ENCODE peak calls at places on chromosomes 13 and 19, in nine cellular contexts. Z is thoracic aorta, W is neural crest cell, C is epithelial cell of esophagus, A is retinal pigment epithelial cell, J is cardiac muscle cell, F is WTC11, U is endothelial cell, N is fibroblast of mammary gland. E is an unnamed sample.

GRCh38 chr13:101554420-101555125 is 102.1 kb downstream of the ITGBL1 start:
- DNase-seq in C (peak), F (no peak), N (peak), Z (no peak), J (no peak), U (no peak), A (no peak), W (no peak), E (no peak)

GRCh38 chr19:15641901-15642491 is 1.3 kb downstream of the CYP4F3 start:
- DNase-seq in C (no peak), Z (no peak), N (no peak), U (no peak), J (no peak), W (no peak), F (no peak), A (no peak), E (no peak)

GRCh38 chr19:45615795-45616708 is 14.0 kb upstream of the GPR4 start:
- DNase-seq in C (peak), F (peak), N (peak), U (peak), W (peak), J (peak), A (peak), Z (no peak), E (peak)

GRCh38 chr13:20274466-20274865 is 42.3 kb upstream of the GJB6 start:
- DNase-seq in F (no peak), J (no peak), A (no peak), C (peak), U (no peak), W (no peak), Z (no peak), N (no peak), E (no peak)

GRCh38 chr19:7989071-7989575 is 16.3 kb downstream of the ELAVL1 start:
- DNase-seq in F (no peak), Z (no peak), C (peak), N (no peak), W (no peak), U (no peak), J (no peak), A (no peak), E (no peak)

GRCh38 chr19:51948979-51949378 is 21.7 kb downstream of the ZNF613 start:
- DNase-seq in A (no peak), W (no peak), U (no peak), F (peak), Z (no peak), C (no peak), N (peak), J (no peak), E (no peak)

GRCh38 chr19:45809643-45810159 is 5.4 kb downstream of the RSPH6A start:
- DNase-seq in C (peak), U (no peak), F (no peak), A (peak), Z (no peak), N (peak), J (no peak), W (no peak), E (no peak)

GRCh38 chr13:76014618-76015315 is 378.6 kb downstream of the LMO7 start:
- DNase-seq in A (no peak), F (no peak), N (peak), W (no peak), U (no peak), Z (no peak), C (peak), J (peak), E (no peak)

GRCh38 chr13:49403966-49404365 is 39.9 kb downstream of the CAB39L start:
- DNase-seq in A (no peak), W (no peak), C (no peak), U (no peak), N (no peak), Z (no peak), F (no peak), J (no peak), E (no peak)

GRCh38 chr19:33403221-33403972 is 29.9 kb downstream of the CEBPG start:
- DNase-seq in W (no peak), C (no peak), A (peak), J (no peak), F (no peak), Z (no peak), N (no peak), U (no peak), E (no peak)

GRCh38 chr19:6352381-6353165 is 8.8 kb upstream of the CLPP start:
- DNase-seq in A (no peak), Z (no peak), C (peak), U (no peak), N (no peak), W (no peak), J (no peak), F (no peak), E (no peak)

GRCh38 chr19:45862271-45862563 is 730 bp downstream of the SYMPK start:
- DNase-seq in W (no peak), Z (no peak), J (no peak), N (no peak), C (no peak), F (no peak), U (no peak), A (no peak), E (no peak)

DNA sequence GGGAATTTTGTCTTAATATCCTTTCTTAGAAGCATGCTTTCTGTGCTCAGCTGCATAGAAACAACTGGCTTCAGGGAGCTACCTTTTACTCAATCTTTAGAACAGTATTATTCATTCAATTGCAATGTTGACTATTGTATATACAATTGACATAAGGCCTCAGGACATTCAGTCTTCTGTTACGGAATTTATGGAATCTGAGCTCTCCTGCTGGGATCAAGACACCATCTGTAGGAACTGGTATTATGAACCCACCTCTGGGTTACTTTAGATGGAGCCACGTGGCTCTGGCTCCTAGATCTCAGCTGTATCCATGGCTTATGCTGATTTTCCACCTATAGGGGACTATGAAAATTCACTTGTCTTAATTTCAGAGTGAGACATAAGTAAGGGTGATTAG is 716.2 kb upstream of the GPC6 start:
- DNase-seq in C (peak), Z (no peak), U (no peak), J (no peak), W (no peak), F (no peak), A (no peak), N (no peak), E (no peak)
- TF ChIP-seq CTCF in C (no peak), Z (no peak), U (no peak), J (no peak), W (no peak), F (no peak), A (no peak), N (no peak), E (no peak)

GRCh38 chr19:670609-671075 is 5.5 kb upstream of the FSTL3 start:
- DNase-seq in A (no peak), U (no peak), N (no peak), J (no peak), C (no peak), Z (no peak), W (no peak), F (peak), E (no peak)
- TF ChIP-seq CTCF in A (peak), U (peak), N (no peak), J (peak), C (peak), Z (no peak), W (no peak), F (peak), E (no peak)

GRCh38 chr19:1262687-1263123 is 6.4 kb upstream of the CIRBP start:
- DNase-seq in W (no peak), J (no peak), A (no peak), U (no peak), C (no peak), N (no peak), F (no peak), Z (no peak), E (no peak)

GRCh38 chr19:1261863-1262686 is 7.1 kb upstream of the CIRBP start:
- DNase-seq in U (no peak), A (no peak), Z (peak), C (peak), N (peak), J (no peak), F (no peak), W (no peak), E (peak)

GRCh38 chr19:1260749-1261511 is 8.2 kb upstream of the CIRBP start:
- DNase-seq in W (peak), C (peak), N (peak), F (peak), J (peak), Z (no peak), A (peak), U (peak), E (peak)

GRCh38 chr19:1259873-1260748 is 9.0 kb upstream of the CIRBP start:
- DNase-seq in A (no peak), N (no peak), J (no peak), W (no peak), F (no peak), Z (no peak), C (peak), U (no peak), E (peak)

GRCh38 chr19:1261512-1261862 is 7.6 kb upstream of the CIRBP start:
- DNase-seq in U (no peak), W (no peak), J (no peak), C (no peak), F (peak), A (no peak), N (no peak), Z (no peak), E (peak)
- TF ChIP-seq CTCF in U (peak), W (peak), J (peak), C (no peak), F (no peak), A (no peak), N (no peak), Z (no peak), E (no peak)

GRCh38 chr13:28138012-28138755 is at the start of gene PAN3:
- DNase-seq in Z (peak), F (peak), J (peak), N (peak), C (peak), W (peak), U (peak), A (no peak), E (peak)
- TF ChIP-seq CTCF in Z (no peak), F (no peak), J (peak), N (no peak), C (no peak), W (no peak), U (no peak), A (peak), E (no peak)

GRCh38 chr13:42873081-42873480 is 91.7 kb downstream of the FAM216B start:
- DNase-seq in A (no peak), U (no peak), F (no peak), N (no peak), C (no peak), J (no peak), W (no peak), Z (no peak), E (no peak)

GRCh38 chr13:42876270-42876714 is 94.9 kb downstream of the FAM216B start:
- DNase-seq in W (no peak), Z (no peak), A (no peak), J (no peak), F (no peak), U (no peak), C (no peak), N (no peak), E (no peak)

GRCh38 chr13:42878721-42879120 is 97.3 kb downstream of the FAM216B start:
- DNase-seq in N (peak), Z (no peak), C (no peak), F (no peak), J (no peak), U (no peak), A (no peak), W (no peak), E (no peak)

GRCh38 chr13:42876810-42877550 is 95.6 kb downstream of the FAM216B start:
- DNase-seq in N (peak), W (no peak), C (peak), F (no peak), Z (no peak), J (no peak), A (peak), U (no peak), E (no peak)

DNA sequence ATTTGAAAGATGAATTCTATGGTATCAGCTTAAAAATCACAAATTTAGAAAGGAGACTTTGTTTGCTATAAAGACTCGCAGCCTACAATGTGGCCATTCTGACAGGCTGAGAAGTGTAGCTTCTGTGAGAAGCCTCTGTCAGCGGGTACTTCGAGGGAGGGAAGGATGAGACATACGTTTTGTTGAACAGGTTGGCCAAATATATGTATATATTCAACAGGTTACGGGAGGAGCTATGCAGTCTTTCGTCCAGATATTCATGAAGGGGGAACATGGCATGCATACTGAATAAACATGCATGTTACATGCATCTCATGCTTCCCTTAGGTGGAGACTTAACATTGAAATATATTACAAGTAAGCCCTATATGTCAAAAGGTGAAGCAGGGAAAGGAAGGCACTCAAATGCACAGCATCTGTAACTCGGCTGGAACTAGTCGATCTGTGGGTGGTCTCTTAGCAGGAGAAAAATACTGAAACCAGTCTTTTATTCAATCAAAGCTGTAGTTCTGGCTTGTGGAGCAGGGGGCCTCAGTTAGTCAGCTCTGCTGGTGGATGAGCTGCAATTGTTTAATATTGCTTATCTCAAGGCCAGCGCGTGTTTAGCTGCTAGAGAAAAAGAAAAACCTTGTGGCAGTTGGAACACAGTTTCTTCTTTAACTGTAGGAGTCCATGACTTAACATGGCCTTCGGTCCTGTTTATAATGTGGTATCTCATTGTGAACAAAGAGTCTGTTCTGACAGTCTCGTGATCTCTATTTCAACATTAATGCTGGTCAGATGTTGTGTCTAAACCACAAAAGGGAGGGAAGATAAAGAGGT is 94.3 kb downstream of the FAM216B start:
- DNase-seq in N (peak), C (no peak), J (peak), U (peak), F (peak), W (peak), Z (no peak), A (no peak), E (no peak)
- TF ChIP-seq CTCF in N (peak), C (no peak), J (peak), U (no peak), F (no peak), W (peak), Z (no peak), A (peak), E (no peak)

DNA sequence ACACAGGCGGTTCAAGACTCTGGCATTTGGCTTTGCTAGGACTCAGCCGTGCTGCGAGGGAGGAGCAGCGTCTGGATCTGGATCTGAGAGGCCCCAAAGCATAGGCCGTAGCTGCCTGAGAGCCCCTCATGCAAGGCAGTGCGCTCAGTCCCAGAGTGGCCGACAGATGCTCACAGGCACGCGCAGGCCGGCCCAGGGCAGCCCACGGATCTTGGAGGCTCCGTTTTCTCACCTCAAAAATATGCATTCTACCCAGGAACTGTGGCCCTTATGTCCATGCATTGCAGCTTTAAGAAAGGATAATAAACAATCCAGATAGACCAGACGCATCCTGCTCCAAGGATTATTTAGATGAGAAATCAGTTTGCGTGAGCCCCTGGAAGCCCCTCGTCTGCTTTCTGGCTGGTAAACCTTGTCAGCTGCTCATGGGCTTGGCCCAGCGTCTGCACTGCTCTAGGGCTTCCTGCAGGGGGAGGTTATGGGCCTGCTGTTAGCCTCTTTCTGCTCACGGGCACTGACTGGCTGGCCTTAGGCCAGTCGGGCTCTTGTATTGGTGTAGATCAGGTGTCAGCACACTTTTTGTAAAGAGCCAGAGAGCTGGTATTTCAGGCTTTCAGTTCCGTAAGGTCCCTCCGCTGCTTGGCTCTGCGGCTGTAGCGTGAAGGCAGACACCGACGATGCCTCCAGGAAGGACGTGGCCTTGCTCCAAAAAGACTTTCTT is 24.2 kb downstream of the TEX29 start:
- DNase-seq in N (peak), Z (no peak), F (peak), J (peak), C (peak), U (peak), A (no peak), W (peak), E (no peak)
- TF ChIP-seq CTCF in N (peak), Z (no peak), F (peak), J (peak), C (peak), U (peak), A (no peak), W (no peak), E (no peak)

GRCh38 chr13:96081888-96082287 is 8.0 kb upstream of the HS6ST3 start:
- DNase-seq in F (no peak), W (no peak), C (no peak), A (no peak), Z (no peak), J (no peak), N (no peak), U (no peak), E (no peak)

GRCh38 chr13:96086736-96087135 is 3.2 kb upstream of the HS6ST3 start:
- DNase-seq in Z (no peak), N (no peak), J (no peak), F (no peak), C (no peak), A (no peak), W (no peak), U (no peak), E (no peak)

GRCh38 chr13:96080676-96081075 is 9.2 kb upstream of the HS6ST3 start:
- DNase-seq in Z (no peak), A (no peak), N (no peak), F (no peak), C (no peak), W (no peak), J (no peak), U (no peak), E (no peak)

DNA sequence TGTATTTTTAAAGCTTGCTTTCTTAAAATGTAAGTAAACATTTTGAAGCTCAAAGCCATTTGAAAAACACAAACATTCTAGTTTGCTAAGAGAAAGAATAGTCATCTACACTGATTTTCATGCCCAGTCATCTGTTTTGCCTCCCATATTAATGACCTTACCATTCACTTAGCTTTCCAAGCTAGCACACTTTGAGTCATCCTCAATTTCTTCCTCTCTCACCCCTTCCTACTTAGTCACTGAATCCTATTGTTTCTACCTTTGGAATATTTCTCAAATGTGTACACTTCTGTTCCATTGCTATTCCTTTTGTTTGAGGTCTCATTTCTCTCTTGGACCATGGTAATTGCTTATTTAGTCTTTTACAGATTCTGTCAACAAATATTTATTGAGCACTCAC is 7.3 kb upstream of the HS6ST3 start:
- DNase-seq in Z (no peak), J (no peak), A (no peak), W (no peak), N (peak), C (peak), U (no peak), F (no peak), E (no peak)
- TF ChIP-seq CTCF in Z (no peak), J (no peak), A (no peak), W (no peak), N (no peak), C (no peak), U (no peak), F (no peak), E (no peak)

DNA sequence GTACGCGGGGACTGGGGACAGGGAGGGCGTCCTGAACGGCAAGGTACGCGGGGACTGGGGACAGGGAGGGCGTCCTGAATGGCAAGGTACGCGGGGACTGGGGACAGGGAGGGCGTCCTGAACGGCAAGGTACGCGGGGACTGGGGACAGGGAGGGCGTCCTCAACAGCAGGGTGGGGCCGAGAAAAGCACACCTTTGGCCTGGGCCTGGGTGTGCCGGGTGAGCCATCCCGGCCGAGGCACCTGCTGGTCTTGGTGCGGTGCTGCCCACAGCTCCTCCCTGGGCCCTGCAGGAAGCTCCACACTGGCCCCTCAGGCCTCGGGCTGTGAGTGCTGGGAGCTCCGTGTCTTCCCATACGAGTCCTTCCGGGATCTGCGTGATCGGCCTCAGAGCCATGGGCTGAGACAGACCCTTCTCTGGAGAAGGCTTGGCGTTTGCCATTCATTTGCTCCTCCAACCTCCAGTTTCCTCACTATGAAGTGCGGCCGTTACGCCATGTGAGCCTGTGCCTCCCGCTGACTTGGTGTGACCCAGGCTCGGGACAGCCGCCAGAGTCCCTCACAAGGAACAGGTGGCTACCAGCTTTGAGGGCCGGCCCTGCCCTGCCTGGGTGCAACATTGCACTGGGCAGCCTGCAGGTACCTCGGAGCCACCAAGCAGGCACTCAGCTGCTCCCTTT is 7.8 kb upstream of the ZNF554 start:
- DNase-seq in C (no peak), F (no peak), W (no peak), U (no peak), J (no peak), A (no peak), N (no peak), Z (no peak), E (no peak)
- TF ChIP-seq CTCF in C (no peak), F (no peak), W (no peak), U (no peak), J (no peak), A (no peak), N (no peak), Z (no peak), E (no peak)

DNA sequence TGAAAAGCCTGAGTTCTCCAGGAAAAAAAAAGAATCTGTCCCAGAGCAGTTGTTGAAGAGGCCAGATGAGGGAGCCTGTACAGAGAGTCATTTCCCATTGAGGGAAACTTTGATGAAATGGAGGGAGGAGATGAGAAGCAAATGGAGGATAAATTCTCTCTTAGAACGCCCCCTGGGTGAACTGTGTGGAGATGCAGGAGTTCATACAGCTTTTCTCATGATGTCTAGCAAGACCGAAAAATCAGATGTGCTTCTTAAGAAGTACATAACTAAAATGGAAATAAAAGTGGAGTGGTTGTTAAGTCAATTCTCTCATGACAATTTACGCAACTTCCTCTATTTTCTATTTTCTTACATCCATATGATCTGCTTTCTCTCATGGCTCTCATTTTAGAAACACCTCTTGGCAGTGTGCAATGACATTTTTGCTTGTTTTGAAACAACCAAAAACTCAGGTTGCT is 1263.1 kb downstream of the PCDH9 start:
- DNase-seq in N (peak), C (peak), F (no peak), J (peak), Z (no peak), U (no peak), W (no peak), A (no peak), E (no peak)
- TF ChIP-seq CTCF in N (peak), C (peak), F (peak), J (peak), Z (no peak), U (peak), W (peak), A (peak), E (no peak)